ENCODE peak calls at places on chromosomes 16 and 17, in nine cellular contexts. One of them, this sample, is unnamed. For H3K9me3, the result is how much of the 10 kb centered on the place peaks cover.

GRCh38 chr16:54633943-54634362 is 296.7 kb upstream of the IRX5 start:
- DNase-seq in uterus: no peak
- DNase-seq in cardiac muscle cell: peak
- DNase-seq in lower lobe of right lung: no peak
- DNase-seq in CD8-positive, alpha-beta T cell: no peak
- DNase-seq in effector memory CD4-positive, alpha-beta T cell: no peak
- DNase-seq in A549: peak
- DNase-seq in Caco-2: no peak
- DNase-seq in MG63: peak
- DNase-seq in this sample: no peak

GRCh38 chr17:21287703-21288449 is 3.4 kb downstream of the MAP2K3 start:
- DNase-seq in CD8-positive, alpha-beta T cell: peak
- DNase-seq in A549: peak
- DNase-seq in effector memory CD4-positive, alpha-beta T cell: peak
- DNase-seq in cardiac muscle cell: no peak
- DNase-seq in MG63: peak
- DNase-seq in uterus: peak
- DNase-seq in lower lobe of right lung: peak
- DNase-seq in Caco-2: no peak
- DNase-seq in this sample: peak

GRCh38 chr16:67425046-67425445 is 5.9 kb upstream of the HSD11B2 start:
- DNase-seq in MG63: no peak
- DNase-seq in effector memory CD4-positive, alpha-beta T cell: no peak
- DNase-seq in Caco-2: no peak
- DNase-seq in CD8-positive, alpha-beta T cell: no peak
- DNase-seq in lower lobe of right lung: no peak
- DNase-seq in cardiac muscle cell: no peak
- DNase-seq in A549: no peak
- DNase-seq in uterus: no peak
- DNase-seq in this sample: no peak

GRCh38 chr17:32588135-32588534 is 101.3 kb downstream of the CDK5R1 start:
- DNase-seq in A549: no peak
- DNase-seq in lower lobe of right lung: no peak
- DNase-seq in uterus: no peak
- DNase-seq in MG63: no peak
- DNase-seq in cardiac muscle cell: no peak
- DNase-seq in CD8-positive, alpha-beta T cell: no peak
- DNase-seq in effector memory CD4-positive, alpha-beta T cell: no peak
- DNase-seq in Caco-2: no peak
- DNase-seq in this sample: no peak

GRCh38 chr17:69724236-69724635 is 309.7 kb downstream of the MAP2K6 start:
- DNase-seq in lower lobe of right lung: no peak
- DNase-seq in Caco-2: no peak
- DNase-seq in effector memory CD4-positive, alpha-beta T cell: no peak
- DNase-seq in CD8-positive, alpha-beta T cell: no peak
- DNase-seq in uterus: no peak
- DNase-seq in MG63: peak
- DNase-seq in A549: no peak
- DNase-seq in cardiac muscle cell: no peak
- DNase-seq in this sample: no peak

GRCh38 chr16:14462811-14463210 is 167.2 kb downstream of the PARN start:
- DNase-seq in MG63: no peak
- DNase-seq in lower lobe of right lung: no peak
- DNase-seq in uterus: no peak
- DNase-seq in effector memory CD4-positive, alpha-beta T cell: no peak
- DNase-seq in CD8-positive, alpha-beta T cell: no peak
- DNase-seq in cardiac muscle cell: no peak
- DNase-seq in Caco-2: no peak
- DNase-seq in A549: no peak
- DNase-seq in this sample: no peak

GRCh38 chr16:65287307-65287706 is 165.4 kb upstream of the CDH11 start:
- DNase-seq in lower lobe of right lung: no peak
- DNase-seq in CD8-positive, alpha-beta T cell: no peak
- DNase-seq in MG63: no peak
- DNase-seq in A549: no peak
- DNase-seq in uterus: no peak
- DNase-seq in cardiac muscle cell: no peak
- DNase-seq in effector memory CD4-positive, alpha-beta T cell: no peak
- DNase-seq in Caco-2: no peak
- DNase-seq in this sample: no peak

GRCh38 chr16:1923299-1924034 is 5.3 kb upstream of the HS3ST6 start:
- DNase-seq in uterus: no peak
- DNase-seq in lower lobe of right lung: no peak
- DNase-seq in effector memory CD4-positive, alpha-beta T cell: no peak
- DNase-seq in cardiac muscle cell: peak
- DNase-seq in CD8-positive, alpha-beta T cell: no peak
- DNase-seq in Caco-2: peak
- DNase-seq in MG63: peak
- DNase-seq in A549: peak
- DNase-seq in this sample: no peak

GRCh38 chr16:84941916-84942315 is 69.4 kb downstream of the ZDHHC7 start:
- DNase-seq in A549: no peak
- DNase-seq in lower lobe of right lung: no peak
- DNase-seq in cardiac muscle cell: no peak
- DNase-seq in Caco-2: no peak
- DNase-seq in MG63: no peak
- DNase-seq in CD8-positive, alpha-beta T cell: no peak
- DNase-seq in effector memory CD4-positive, alpha-beta T cell: no peak
- DNase-seq in uterus: no peak
- DNase-seq in this sample: no peak

GRCh38 chr16:84761448-84762368 is 58.1 kb upstream of the CRISPLD2 start:
- DNase-seq in Caco-2: no peak
- DNase-seq in cardiac muscle cell: no peak
- DNase-seq in uterus: no peak
- DNase-seq in lower lobe of right lung: no peak
- DNase-seq in CD8-positive, alpha-beta T cell: no peak
- DNase-seq in MG63: no peak
- DNase-seq in A549: no peak
- DNase-seq in effector memory CD4-positive, alpha-beta T cell: no peak
- DNase-seq in this sample: no peak

GRCh38 chr17:75752405-75753192 is 12.4 kb downstream of the GALK1 start:
- DNase-seq in uterus: no peak
- DNase-seq in cardiac muscle cell: no peak
- DNase-seq in CD8-positive, alpha-beta T cell: no peak
- DNase-seq in lower lobe of right lung: no peak
- DNase-seq in MG63: no peak
- DNase-seq in effector memory CD4-positive, alpha-beta T cell: no peak
- DNase-seq in Caco-2: no peak
- DNase-seq in A549: no peak
- DNase-seq in this sample: no peak

GRCh38 chr17:9330903-9331272 is 244.7 kb downstream of the STX8 start:
- DNase-seq in Caco-2: no peak
- DNase-seq in cardiac muscle cell: no peak
- DNase-seq in effector memory CD4-positive, alpha-beta T cell: no peak
- DNase-seq in uterus: no peak
- DNase-seq in CD8-positive, alpha-beta T cell: no peak
- DNase-seq in lower lobe of right lung: no peak
- DNase-seq in MG63: no peak
- DNase-seq in A549: no peak
- DNase-seq in this sample: no peak

GRCh38 chr16:82504811-82505210 is 122.0 kb upstream of the CDH13 start:
- DNase-seq in effector memory CD4-positive, alpha-beta T cell: no peak
- DNase-seq in MG63: no peak
- DNase-seq in uterus: no peak
- DNase-seq in cardiac muscle cell: peak
- DNase-seq in A549: no peak
- DNase-seq in Caco-2: no peak
- DNase-seq in lower lobe of right lung: no peak
- DNase-seq in CD8-positive, alpha-beta T cell: no peak
- DNase-seq in this sample: no peak

GRCh38 chr17:50027639-50028206 is 28.2 kb upstream of the ITGA3 start:
- DNase-seq in CD8-positive, alpha-beta T cell: no peak
- DNase-seq in cardiac muscle cell: no peak
- DNase-seq in uterus: peak
- DNase-seq in Caco-2: no peak
- DNase-seq in MG63: peak
- DNase-seq in lower lobe of right lung: peak
- DNase-seq in A549: peak
- DNase-seq in effector memory CD4-positive, alpha-beta T cell: no peak
- DNase-seq in this sample: no peak

GRCh38 chr16:75306102-75306762 is 54.8 kb upstream of the BCAR1 start:
- DNase-seq in lower lobe of right lung: no peak
- DNase-seq in A549: peak
- DNase-seq in cardiac muscle cell: no peak
- DNase-seq in effector memory CD4-positive, alpha-beta T cell: no peak
- DNase-seq in Caco-2: peak
- DNase-seq in MG63: no peak
- DNase-seq in CD8-positive, alpha-beta T cell: no peak
- DNase-seq in uterus: no peak
- DNase-seq in this sample: no peak

GRCh38 chr17:77924757-77925336 is 33.7 kb upstream of the TNRC6C start:
- DNase-seq in cardiac muscle cell: no peak
- DNase-seq in CD8-positive, alpha-beta T cell: no peak
- DNase-seq in Caco-2: no peak
- DNase-seq in uterus: no peak
- DNase-seq in MG63: peak
- DNase-seq in lower lobe of right lung: no peak
- DNase-seq in A549: no peak
- DNase-seq in effector memory CD4-positive, alpha-beta T cell: no peak
- DNase-seq in this sample: no peak

GRCh38 chr17:52505601-52506000 is 347.1 kb upstream of the CA10 start:
- DNase-seq in A549: no peak
- DNase-seq in CD8-positive, alpha-beta T cell: no peak
- DNase-seq in uterus: no peak
- DNase-seq in lower lobe of right lung: no peak
- DNase-seq in effector memory CD4-positive, alpha-beta T cell: no peak
- DNase-seq in cardiac muscle cell: no peak
- DNase-seq in MG63: no peak
- DNase-seq in Caco-2: no peak
- DNase-seq in this sample: no peak
- H3K9me3 ChIP-seq in A549: under half
- H3K9me3 ChIP-seq in CD8-positive, alpha-beta T cell: under half
- H3K9me3 ChIP-seq in uterus: under half
- H3K9me3 ChIP-seq in lower lobe of right lung: under half
- H3K9me3 ChIP-seq in effector memory CD4-positive, alpha-beta T cell: under half
- H3K9me3 ChIP-seq in cardiac muscle cell: under half
- H3K9me3 ChIP-seq in MG63: under half
- H3K9me3 ChIP-seq in Caco-2: under half
- H3K9me3 ChIP-seq in this sample: under half

GRCh38 chr17:52965856-52966255 is 807.3 kb upstream of the CA10 start:
- DNase-seq in Caco-2: no peak
- DNase-seq in MG63: no peak
- DNase-seq in uterus: no peak
- DNase-seq in cardiac muscle cell: no peak
- DNase-seq in A549: no peak
- DNase-seq in lower lobe of right lung: no peak
- DNase-seq in CD8-positive, alpha-beta T cell: no peak
- DNase-seq in effector memory CD4-positive, alpha-beta T cell: no peak
- DNase-seq in this sample: no peak
- H3K9me3 ChIP-seq in Caco-2: under half
- H3K9me3 ChIP-seq in MG63: under half
- H3K9me3 ChIP-seq in uterus: under half
- H3K9me3 ChIP-seq in cardiac muscle cell: under half
- H3K9me3 ChIP-seq in A549: under half
- H3K9me3 ChIP-seq in lower lobe of right lung: under half
- H3K9me3 ChIP-seq in CD8-positive, alpha-beta T cell: under half
- H3K9me3 ChIP-seq in effector memory CD4-positive, alpha-beta T cell: under half
- H3K9me3 ChIP-seq in this sample: under half

GRCh38 chr16:78980825-78981224 is 619.7 kb downstream of the MAF start:
- DNase-seq in CD8-positive, alpha-beta T cell: no peak
- DNase-seq in Caco-2: no peak
- DNase-seq in A549: no peak
- DNase-seq in cardiac muscle cell: no peak
- DNase-seq in MG63: no peak
- DNase-seq in lower lobe of right lung: no peak
- DNase-seq in uterus: no peak
- DNase-seq in effector memory CD4-positive, alpha-beta T cell: no peak
- DNase-seq in this sample: no peak

GRCh38 chr16:78970650-78971049 is 629.9 kb downstream of the MAF start:
- DNase-seq in effector memory CD4-positive, alpha-beta T cell: no peak
- DNase-seq in uterus: no peak
- DNase-seq in lower lobe of right lung: no peak
- DNase-seq in A549: no peak
- DNase-seq in cardiac muscle cell: no peak
- DNase-seq in MG63: no peak
- DNase-seq in Caco-2: no peak
- DNase-seq in CD8-positive, alpha-beta T cell: no peak
- DNase-seq in this sample: no peak

GRCh38 chr16:78973041-78973440 is 627.5 kb downstream of the MAF start:
- DNase-seq in cardiac muscle cell: peak
- DNase-seq in CD8-positive, alpha-beta T cell: no peak
- DNase-seq in uterus: no peak
- DNase-seq in MG63: no peak
- DNase-seq in Caco-2: no peak
- DNase-seq in effector memory CD4-positive, alpha-beta T cell: no peak
- DNase-seq in A549: no peak
- DNase-seq in lower lobe of right lung: no peak
- DNase-seq in this sample: no peak

DNA sequence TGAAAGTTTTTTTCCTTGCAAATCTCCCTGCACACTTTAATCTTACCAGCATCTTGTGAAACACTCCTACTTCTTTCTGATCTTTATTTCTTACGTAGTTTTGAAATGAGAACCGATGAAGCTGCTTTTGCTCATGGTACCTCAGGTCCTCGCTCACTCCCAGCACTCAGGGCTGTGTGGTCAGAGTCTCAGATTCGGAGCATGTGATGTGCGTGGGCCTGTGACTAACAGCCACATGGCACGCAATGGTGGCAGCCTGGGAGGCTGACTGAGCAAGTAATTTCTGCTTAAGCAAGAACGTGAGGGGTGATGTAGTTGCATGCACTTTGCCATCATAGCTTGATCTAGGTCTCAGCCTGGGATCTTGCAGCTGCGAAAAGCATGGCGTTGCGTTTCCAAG is 624.3 kb downstream of the MAF start:
- DNase-seq in cardiac muscle cell: no peak
- DNase-seq in CD8-positive, alpha-beta T cell: no peak
- DNase-seq in uterus: no peak
- DNase-seq in lower lobe of right lung: no peak
- DNase-seq in A549: no peak
- DNase-seq in effector memory CD4-positive, alpha-beta T cell: no peak
- DNase-seq in MG63: no peak
- DNase-seq in Caco-2: no peak
- DNase-seq in this sample: no peak
- H3K9me3 ChIP-seq in cardiac muscle cell: under half
- H3K9me3 ChIP-seq in CD8-positive, alpha-beta T cell: under half
- H3K9me3 ChIP-seq in uterus: under half
- H3K9me3 ChIP-seq in lower lobe of right lung: under half
- H3K9me3 ChIP-seq in A549: under half
- H3K9me3 ChIP-seq in effector memory CD4-positive, alpha-beta T cell: under half
- H3K9me3 ChIP-seq in MG63: under half
- H3K9me3 ChIP-seq in Caco-2: under half
- H3K9me3 ChIP-seq in this sample: under half

DNA sequence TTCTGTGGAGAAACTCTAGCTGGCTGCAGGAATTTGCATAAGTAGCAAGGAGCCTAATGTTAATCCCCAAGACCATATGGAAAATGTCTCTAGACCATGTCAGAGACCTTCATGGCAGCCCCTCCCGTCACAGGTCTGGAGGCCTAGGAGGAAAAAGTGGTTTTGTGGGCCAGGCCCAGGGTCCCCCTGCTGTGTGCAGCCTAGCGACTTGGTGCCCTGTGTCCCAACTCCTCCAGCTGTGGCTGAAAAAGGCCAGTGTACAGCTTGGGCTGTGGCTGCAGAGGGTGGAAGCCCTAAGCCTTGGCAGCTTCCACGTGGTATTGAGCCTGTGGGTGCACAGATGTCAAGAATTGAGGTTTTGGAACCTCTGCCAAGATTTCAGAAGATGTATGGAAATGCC is 306.9 kb upstream of the CA10 start:
- DNase-seq in CD8-positive, alpha-beta T cell: no peak
- DNase-seq in lower lobe of right lung: no peak
- DNase-seq in MG63: peak
- DNase-seq in effector memory CD4-positive, alpha-beta T cell: no peak
- DNase-seq in cardiac muscle cell: no peak
- DNase-seq in uterus: no peak
- DNase-seq in Caco-2: no peak
- DNase-seq in A549: no peak
- DNase-seq in this sample: no peak
- H3K9me3 ChIP-seq in CD8-positive, alpha-beta T cell: under half
- H3K9me3 ChIP-seq in lower lobe of right lung: under half
- H3K9me3 ChIP-seq in MG63: under half
- H3K9me3 ChIP-seq in effector memory CD4-positive, alpha-beta T cell: under half
- H3K9me3 ChIP-seq in cardiac muscle cell: under half
- H3K9me3 ChIP-seq in uterus: under half
- H3K9me3 ChIP-seq in Caco-2: under half
- H3K9me3 ChIP-seq in A549: under half
- H3K9me3 ChIP-seq in this sample: under half